ENCODE peak calls at places on chromosomes 2 and 18, in six cellular contexts. I is PC-3, R is HCT116, D is MM.1S, S is GM23248, X is SK-N-SH. Q is an unnamed sample. For H3K9me2, the result is how much of the 10 kb centered on the place peaks cover.

GRCh38 chr2:48589170-48589767 is 28.4 kb upstream of the GTF2A1L start:
- DNase-seq in S (peak), D (no peak), I (peak), X (peak), R (peak), Q (peak)

GRCh38 chr2:9112079-9112721 is 94.4 kb upstream of the ASAP2 start:
- DNase-seq in I (peak), S (peak), D (no peak), X (peak), R (peak), Q (no peak)

GRCh38 chr2:45241061-45241561 is 231.9 kb upstream of the SIX2 start:
- DNase-seq in S (peak), R (no peak), X (no peak), D (no peak), I (peak), Q (no peak)

GRCh38 chr2:203453858-203454451 is 81.1 kb downstream of the RAPH1 start:
- DNase-seq in D (peak), I (peak), S (peak), R (peak), X (peak), Q (peak)

GRCh38 chr2:28150211-28150879 is 242.3 kb upstream of the FOSL2 start:
- DNase-seq in I (no peak), S (no peak), R (no peak), D (no peak), X (no peak), Q (no peak)

GRCh38 chr2:56168163-56168562 is 15.6 kb upstream of the CCDC85A start:
- DNase-seq in R (no peak), D (no peak), S (peak), I (peak), X (no peak), Q (no peak)

GRCh38 chr2:222982010-222982908 is 69.7 kb upstream of the KCNE4 start:
- DNase-seq in X (peak), I (peak), S (peak), R (peak), D (no peak), Q (peak)

GRCh38 chr2:173193925-173194324 is 118.3 kb downstream of the MAP3K20 start:
- DNase-seq in S (peak), R (no peak), D (no peak), X (no peak), I (no peak), Q (peak)

GRCh38 chr2:198309081-198309480 is 504.7 kb downstream of the PLCL1 start:
- DNase-seq in X (no peak), R (no peak), I (no peak), S (no peak), D (no peak), Q (no peak)

GRCh38 chr2:25842155-25842554 is 36.1 kb downstream of the ASXL2 start:
- DNase-seq in S (no peak), I (peak), R (no peak), X (no peak), D (no peak), Q (no peak)

GRCh38 chr2:31138037-31138962 is at the start of gene GALNT14:
- DNase-seq in S (peak), R (no peak), X (peak), I (peak), D (peak), Q (peak)

GRCh38 chr2:60498176-60499081 is 55.0 kb downstream of the BCL11A start:
- DNase-seq in D (no peak), R (no peak), X (no peak), S (no peak), I (no peak), Q (no peak)

GRCh38 chr2:3464401-3465005 is 54.8 kb downstream of the ADI1 start:
- DNase-seq in I (no peak), X (no peak), S (no peak), R (no peak), D (no peak), Q (no peak)

GRCh38 chr2:200618590-200619021 is 32.8 kb downstream of the AOX1 start:
- DNase-seq in X (peak), I (peak), R (no peak), S (peak), D (no peak), Q (no peak)

GRCh38 chr2:16251511-16252205 is 311.3 kb downstream of the MYCN start:
- DNase-seq in X (no peak), R (no peak), D (no peak), S (no peak), I (no peak), Q (no peak)

GRCh38 chr2:17667898-17668297 is 85.7 kb downstream of the SMC6 start:
- DNase-seq in I (no peak), S (no peak), R (no peak), X (no peak), D (no peak), Q (no peak)

GRCh38 chr18:23115683-23116096 is 19.6 kb upstream of the CABLES1 start:
- DNase-seq in D (no peak), S (peak), X (no peak), I (peak), R (peak), Q (no peak)

GRCh38 chr18:63949068-63949737 is at the start of gene HMSD:
- DNase-seq in S (peak), R (peak), I (peak), X (peak), D (peak), Q (peak)

GRCh38 chr2:50491541-50492114 is 540.3 kb downstream of the NRXN1 start:
- DNase-seq in S (peak), I (peak), R (peak), X (peak), D (peak), Q (peak)

GRCh38 chr2:78201064-78201575 is 678.9 kb upstream of the LRRTM4 start:
- DNase-seq in X (no peak), R (no peak), I (no peak), D (no peak), S (no peak), Q (no peak)

GRCh38 chr2:2699117-2699497 is 368.0 kb upstream of the MYT1L start:
- DNase-seq in D (no peak), X (no peak), I (no peak), S (no peak), R (no peak), Q (no peak)

GRCh38 chr2:55148269-55148668 is 83.8 kb downstream of the CLHC1 start:
- DNase-seq in R (no peak), X (no peak), S (peak), I (peak), D (no peak), Q (no peak)

GRCh38 chr2:28406276-28407096 is 13.8 kb downstream of the FOSL2 start:
- DNase-seq in S (peak), D (no peak), R (no peak), I (no peak), X (no peak), Q (no peak)

GRCh38 chr18:49813071-49813320 is 337 bp downstream of the ACAA2 start:
- DNase-seq in R (no peak), X (no peak), I (no peak), S (peak), D (peak), Q (no peak)

GRCh38 chr2:16034151-16034974 is 94.0 kb downstream of the MYCN start:
- DNase-seq in X (peak), I (no peak), D (no peak), R (peak), S (no peak), Q (no peak)

GRCh38 chr2:112542123-112542973 is at the start of gene POLR1B:
- DNase-seq in R (peak), D (peak), S (peak), X (peak), I (peak), Q (peak)

GRCh38 chr18:11553098-11553940 is 56.1 kb upstream of the SLC35G4 start:
- DNase-seq in D (peak), R (peak), I (peak), S (peak), X (peak), Q (peak)

GRCh38 chr2:3488768-3489448 is 30.4 kb downstream of the ADI1 start:
- DNase-seq in R (no peak), I (no peak), X (peak), D (no peak), S (no peak), Q (no peak)

GRCh38 chr18:34219651-34220050 is 5.1 kb downstream of the NOL4 start:
- DNase-seq in X (peak), I (no peak), D (no peak), S (no peak), R (no peak), Q (no peak)

GRCh38 chr18:32319084-32319483 is 129.2 kb downstream of the MEP1B start:
- DNase-seq in S (no peak), D (no peak), R (no peak), I (no peak), X (no peak), Q (no peak)

GRCh38 chr2:24404582-24404981 is 44.2 kb upstream of the ITSN2 start:
- DNase-seq in S (peak), D (no peak), R (no peak), X (no peak), I (peak), Q (no peak)

GRCh38 chr2:54964271-54964670 is 86.0 kb downstream of the RTN4 start:
- DNase-seq in S (peak), D (no peak), I (peak), R (no peak), X (no peak), Q (no peak)

GRCh38 chr2:20110876-20111275 is 59.4 kb upstream of the LAPTM4A start:
- DNase-seq in X (no peak), D (no peak), I (no peak), R (no peak), S (no peak), Q (no peak)

GRCh38 chr2:102336502-102336945 is 19.1 kb upstream of the IL18R1 start:
- DNase-seq in X (no peak), R (no peak), S (peak), D (no peak), I (peak), Q (no peak)

GRCh38 chr2:170966648-170967396 is 37.8 kb downstream of the GORASP2 start:
- DNase-seq in R (no peak), I (peak), D (no peak), S (peak), X (peak), Q (no peak)

GRCh38 chr2:10944799-10945198 is 33.1 kb downstream of the KCNF1 start:
- DNase-seq in I (no peak), R (no peak), S (no peak), X (no peak), D (no peak), Q (no peak)

GRCh38 chr2:141105763-141106162 is 1025.1 kb downstream of the LRP1B start:
- DNase-seq in S (no peak), D (no peak), X (no peak), R (no peak), I (no peak), Q (no peak)

GRCh38 chr2:237253046-237253723 is 160.8 kb downstream of the COL6A3 start:
- DNase-seq in S (peak), R (no peak), D (no peak), X (no peak), I (peak), Q (no peak)

GRCh38 chr2:25251461-25252273 is 83.3 kb upstream of the POMC start:
- DNase-seq in D (peak), S (peak), I (peak), X (peak), R (no peak), Q (no peak)

GRCh38 chr2:70133127-70133452 is 45.8 kb downstream of the PCBP1 start:
- DNase-seq in X (no peak), R (no peak), S (no peak), D (no peak), I (no peak), Q (no peak)
- H3K9ac ChIP-seq in X (peak), R (peak), S (peak), D (peak), I (peak), Q (peak)

GRCh38 chr2:128640166-128640846 is 321.6 kb upstream of the HS6ST1 start:
- DNase-seq in X (no peak), S (peak), R (no peak), I (no peak), D (no peak), Q (no peak)
- H3K9me2 ChIP-seq in X (under half), S (under half), R (under half), I (under half), D (under half), Q (under half)

GRCh38 chr2:134118279-134119116 is 135.4 kb upstream of the MGAT5 start:
- DNase-seq in R (peak), S (peak), I (peak), D (peak), X (peak), Q (peak)
- H3K9ac ChIP-seq in R (peak), S (no peak), I (no peak), D (peak), X (no peak), Q (no peak)

DNA sequence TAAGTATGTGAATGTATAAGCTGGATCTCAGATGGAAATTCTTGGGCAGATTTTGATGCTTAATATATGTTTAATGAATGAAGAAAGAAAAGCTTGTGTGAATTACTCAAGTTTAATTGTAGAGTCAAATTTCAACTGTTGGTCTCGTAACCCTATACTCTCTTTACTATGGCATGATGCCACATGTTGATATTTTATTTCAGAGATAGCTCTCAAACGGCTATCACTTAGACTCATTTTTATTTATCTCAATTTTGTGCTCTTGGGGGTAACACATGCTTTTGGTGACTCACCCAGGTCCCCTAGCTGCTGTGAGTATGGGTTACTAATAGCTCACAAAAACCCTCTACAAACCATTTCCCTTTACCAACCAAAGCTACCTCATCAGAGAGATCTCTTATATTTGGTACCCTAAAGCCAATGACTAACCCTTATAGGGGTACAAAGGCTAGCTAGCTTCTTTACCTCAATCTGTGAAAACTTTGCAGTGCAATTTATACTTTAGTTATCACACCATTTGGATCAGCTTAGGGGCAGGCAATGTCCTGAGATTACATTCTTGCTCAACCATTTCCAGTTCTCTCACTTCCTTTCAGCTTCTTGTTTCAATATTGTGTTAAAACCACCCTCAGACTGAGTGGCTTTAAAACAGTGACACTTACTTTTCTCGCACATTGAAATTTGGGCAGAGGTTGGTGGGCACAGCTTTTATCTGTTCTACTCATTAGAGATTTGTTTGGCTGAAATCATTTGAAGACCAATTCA is 240.3 kb downstream of the CDH7 start:
- DNase-seq in R (no peak), S (no peak), I (peak), D (no peak), X (no peak), Q (no peak)
- H3K9me2 ChIP-seq in R (under half), S (under half), I (under half), D (under half), X (under half), Q (under half)

DNA sequence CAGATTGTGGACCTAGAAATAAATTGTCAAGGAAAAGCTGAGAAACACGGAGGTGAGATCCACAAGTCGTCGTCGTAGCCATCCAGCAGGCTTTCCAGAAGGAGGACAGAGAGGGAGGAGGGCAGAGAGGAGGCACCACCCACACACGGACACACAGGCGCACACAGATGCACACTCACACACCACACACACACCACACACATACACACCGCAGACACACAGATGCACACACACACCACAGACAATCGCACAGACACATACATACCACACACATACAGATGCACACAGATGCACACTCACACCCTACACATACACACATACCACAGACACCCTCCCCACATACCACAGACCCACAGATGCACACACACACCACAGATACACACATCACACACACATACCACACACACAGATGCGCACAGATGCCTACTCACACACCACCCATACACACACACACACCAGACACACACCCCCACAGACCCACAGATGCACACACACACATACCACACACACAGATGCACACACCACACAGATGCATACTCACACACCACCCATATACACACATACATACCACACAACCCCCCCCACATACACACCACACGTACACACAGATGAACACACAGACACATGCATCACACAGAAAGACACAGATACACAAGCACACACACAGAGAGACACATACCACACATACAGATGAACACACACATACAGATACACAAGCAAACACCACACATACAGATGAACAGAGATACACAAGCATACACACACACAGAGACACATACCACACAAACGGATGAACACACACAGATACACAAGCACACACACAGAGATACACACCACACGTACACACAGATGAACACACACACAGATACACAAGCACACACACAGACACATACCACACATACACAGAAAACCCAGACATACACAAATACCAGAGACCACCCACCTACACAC is 12.7 kb upstream of the BOK start:
- DNase-seq in S (no peak), D (no peak), I (no peak), R (no peak), X (no peak), Q (no peak)
- H3K9ac ChIP-seq in S (no peak), D (no peak), I (no peak), R (no peak), X (no peak), Q (no peak)

GRCh38 chr2:128639693-128640092 is 321.0 kb upstream of the HS6ST1 start:
- DNase-seq in R (no peak), X (no peak), I (no peak), D (no peak), S (peak), Q (peak)

GRCh38 chr2:128642801-128643200 is 324.1 kb upstream of the HS6ST1 start:
- DNase-seq in R (no peak), D (no peak), I (no peak), X (no peak), S (no peak), Q (no peak)

GRCh38 chr2:128642316-128642715 is 323.6 kb upstream of the HS6ST1 start:
- DNase-seq in D (no peak), X (no peak), I (no peak), R (no peak), S (no peak), Q (no peak)

GRCh38 chr2:128641421-128642095 is 322.9 kb upstream of the HS6ST1 start:
- DNase-seq in I (no peak), R (no peak), D (no peak), X (no peak), S (no peak), Q (no peak)

GRCh38 chr2:128640847-128641360 is 322.2 kb upstream of the HS6ST1 start:
- DNase-seq in I (no peak), D (no peak), S (no peak), X (no peak), R (no peak), Q (no peak)
- H3K9me2 ChIP-seq in I (under half), D (under half), S (under half), X (under half), R (under half), Q (under half)

DNA sequence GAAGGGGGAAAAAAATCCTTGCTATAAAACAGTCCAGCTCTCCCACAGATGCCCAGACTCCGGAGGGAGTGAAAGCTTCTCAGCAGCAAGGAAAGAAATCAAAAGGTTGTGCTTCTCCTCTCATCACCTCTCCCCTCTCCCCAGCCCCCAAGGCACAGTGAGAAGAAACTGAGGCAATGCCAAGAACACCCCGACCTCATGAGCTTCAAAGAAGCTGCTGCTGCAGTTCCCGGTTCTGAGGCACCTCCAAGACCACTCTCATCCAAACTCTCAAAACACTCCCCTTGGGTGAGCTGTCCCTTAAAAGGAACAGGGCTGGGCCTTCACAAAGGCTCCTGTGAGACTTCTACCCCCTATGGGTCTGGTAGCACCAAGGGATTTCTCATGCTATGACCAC is 62.0 kb upstream of the KLF7 start:
- DNase-seq in D (no peak), X (no peak), R (no peak), I (no peak), S (no peak), Q (no peak)
- H3K9ac ChIP-seq in D (no peak), X (no peak), R (no peak), I (no peak), S (no peak), Q (no peak)

DNA sequence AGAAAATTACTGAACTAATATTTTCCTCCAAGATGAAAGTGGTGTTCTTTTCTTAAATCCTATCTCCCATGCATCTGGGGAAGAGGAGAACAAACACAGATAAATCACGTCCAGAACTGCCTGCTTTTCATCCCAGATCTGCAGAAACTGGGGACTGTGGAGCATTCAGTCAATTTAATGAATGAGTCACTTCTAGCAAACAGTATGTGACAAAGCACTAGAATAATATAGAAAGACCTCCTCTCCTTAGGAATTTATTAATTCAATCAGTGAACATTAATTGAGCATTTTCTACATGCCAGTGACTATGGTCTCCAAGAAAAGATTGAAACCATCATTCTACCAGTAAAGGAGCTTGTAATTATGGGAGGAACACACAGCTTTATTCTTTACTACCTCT is 693.4 kb upstream of the ID2 start:
- DNase-seq in I (peak), D (no peak), X (no peak), S (no peak), R (no peak), Q (no peak)
- H3K9me2 ChIP-seq in I (under half), D (under half), X (under half), S (under half), R (under half), Q (under half)

DNA sequence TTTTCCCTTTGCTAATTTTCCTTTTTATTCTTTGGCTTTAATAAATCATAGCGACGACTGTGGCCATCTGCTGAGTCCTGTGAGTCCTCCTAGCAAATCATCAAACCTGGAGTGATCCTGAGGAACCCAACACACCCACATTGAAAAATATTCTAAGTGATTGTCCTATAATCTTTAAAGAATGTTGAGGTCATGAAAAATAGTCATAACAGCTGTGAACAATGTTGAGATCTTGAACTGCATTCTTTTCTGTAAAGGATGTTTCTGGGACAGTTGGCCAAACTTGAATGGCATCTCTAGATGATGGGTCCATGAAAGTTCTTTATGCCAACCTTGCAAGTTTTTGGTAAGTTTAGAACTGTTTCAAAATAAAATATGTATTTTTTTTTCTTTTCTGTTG is 53.2 kb upstream of the ADAM23 start:
- DNase-seq in R (no peak), X (no peak), I (no peak), D (no peak), S (peak), Q (no peak)
- H3K9ac ChIP-seq in R (no peak), X (no peak), I (no peak), D (no peak), S (no peak), Q (no peak)

Q was measured in Karpas-422.